ENCODE peak calls at places on chromosome 3, in seven cellular contexts. Y is heart right ventricle, Z is psoas muscle, N is cardiac muscle cell, V is mesenchymal stem cell, I is mesendoderm, W is hepatocyte. X is an unnamed sample. For H3K4me1, the result is how much of the 10 kb centered on the place peaks cover.

GRCh38 chr3:111858641-111859040 is 424 bp upstream of the PHLDB2 start:
- DNase-seq in Y (no peak), Z (no peak), N (no peak), V (no peak), I (peak), W (no peak), X (no peak)

GRCh38 chr3:13575459-13576061 is 26.6 kb downstream of the FBLN2 start:
- DNase-seq in Y (no peak), Z (peak), N (peak), V (no peak), I (peak), W (peak), X (no peak)

GRCh38 chr3:74273555-74274402 is 340.7 kb downstream of the CNTN3 start:
- DNase-seq in Y (no peak), Z (no peak), N (no peak), V (no peak), I (no peak), W (no peak), X (no peak)

GRCh38 chr3:137642305-137642704 is 121.8 kb upstream of the SOX14 start:
- DNase-seq in Y (no peak), Z (no peak), N (no peak), V (no peak), I (peak), W (no peak), X (no peak)

GRCh38 chr3:114899186-114899931 is 247.7 kb downstream of the ZBTB20 start:
- DNase-seq in Y (no peak), Z (no peak), N (peak), V (no peak), I (no peak), W (peak), X (no peak)

GRCh38 chr3:6540981-6541380 is 319.9 kb upstream of the GRM7 start:
- DNase-seq in Y (no peak), Z (no peak), N (no peak), V (no peak), I (no peak), W (no peak), X (no peak)

GRCh38 chr3:184399410-184399809 is 19.6 kb downstream of the CHRD start:
- DNase-seq in Y (peak), Z (no peak), N (no peak), V (peak), I (peak), W (peak), X (no peak)

GRCh38 chr3:125641901-125642300 is 46.6 kb upstream of the OSBPL11 start:
- DNase-seq in Y (no peak), Z (no peak), N (no peak), V (no peak), I (no peak), W (no peak), X (no peak)

GRCh38 chr3:100602506-100603444 is 6.6 kb upstream of the ADGRG7 start:
- DNase-seq in Y (no peak), Z (no peak), N (no peak), V (peak), I (peak), W (peak), X (no peak)

GRCh38 chr3:185943363-185944106 is 5.7 kb upstream of the TRA2B start:
- DNase-seq in Y (peak), Z (peak), N (peak), V (peak), I (peak), W (peak), X (peak)

GRCh38 chr3:124812291-124813265 is 74.6 kb downstream of the ITGB5 start:
- DNase-seq in Y (peak), Z (peak), N (no peak), V (peak), I (peak), W (peak), X (peak)

GRCh38 chr3:12630292-12630691 is 33.6 kb downstream of the RAF1 start:
- DNase-seq in Y (no peak), Z (no peak), N (no peak), V (no peak), I (peak), W (no peak), X (no peak)

GRCh38 chr3:153291052-153291689 is 129.1 kb downstream of the RAP2B start:
- DNase-seq in Y (no peak), Z (no peak), N (peak), V (peak), I (peak), W (peak), X (no peak)

GRCh38 chr3:30664449-30664848 is 58.0 kb downstream of the TGFBR2 start:
- DNase-seq in Y (no peak), Z (no peak), N (no peak), V (no peak), I (no peak), W (no peak), X (no peak)

GRCh38 chr3:23239181-23240068 is 36.3 kb downstream of the UBE2E2 start:
- DNase-seq in Y (no peak), Z (no peak), N (no peak), V (no peak), I (no peak), W (no peak), X (no peak)

GRCh38 chr3:58005662-58006061 is 2.6 kb upstream of the FLNB start:
- DNase-seq in Y (no peak), Z (no peak), N (no peak), V (peak), I (peak), W (peak), X (no peak)

GRCh38 chr3:27877122-27878011 is 155.2 kb upstream of the EOMES start:
- DNase-seq in Y (no peak), Z (no peak), N (no peak), V (no peak), I (peak), W (no peak), X (no peak)

GRCh38 chr3:64759811-64760210 is 72.0 kb upstream of the ADAMTS9 start:
- DNase-seq in Y (no peak), Z (no peak), N (peak), V (peak), I (no peak), W (no peak), X (no peak)

GRCh38 chr3:64763980-64764379 is 76.2 kb upstream of the ADAMTS9 start:
- DNase-seq in Y (no peak), Z (no peak), N (no peak), V (no peak), I (peak), W (peak), X (no peak)

GRCh38 chr3:64764386-64764929 is 76.7 kb upstream of the ADAMTS9 start:
- DNase-seq in Y (no peak), Z (no peak), N (no peak), V (no peak), I (no peak), W (no peak), X (no peak)

GRCh38 chr3:64760258-64760657 is 72.5 kb upstream of the ADAMTS9 start:
- DNase-seq in Y (no peak), Z (peak), N (no peak), V (no peak), I (no peak), W (no peak), X (no peak)

DNA sequence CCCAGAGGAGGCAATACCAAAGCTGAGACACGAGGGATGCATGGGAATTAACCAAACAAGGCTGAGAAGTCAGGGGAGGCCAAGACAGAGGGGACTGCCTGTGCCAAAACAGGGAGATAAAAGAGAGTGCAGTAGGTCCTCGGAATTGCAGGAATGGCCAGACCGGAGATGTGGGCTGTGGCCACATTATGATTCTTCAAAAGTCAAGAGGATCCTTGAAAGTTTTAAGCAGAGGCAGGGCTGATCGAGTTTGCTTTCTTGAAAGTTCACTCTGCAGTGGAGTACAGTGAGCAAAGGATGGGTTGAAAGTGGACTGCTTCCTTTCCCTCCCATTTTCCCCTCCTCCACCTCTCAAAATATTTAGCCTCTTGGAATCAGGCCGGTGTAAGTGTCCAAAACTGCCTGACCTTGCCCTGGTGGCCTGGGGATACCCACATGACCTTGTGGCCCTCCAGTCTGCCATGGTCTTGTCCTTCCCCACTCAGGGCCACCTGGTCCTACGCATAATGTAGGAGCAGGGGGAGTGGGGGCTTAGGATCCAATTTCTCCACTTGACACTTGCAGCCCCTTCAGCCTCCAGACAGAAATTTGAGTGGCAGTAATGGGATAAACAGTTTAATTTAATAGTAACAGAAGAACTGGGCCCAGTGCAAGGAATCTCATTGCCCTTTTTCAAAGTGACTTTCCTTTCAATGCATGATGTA is 74.1 kb upstream of the ADAMTS9 start:
- DNase-seq in Y (no peak), Z (no peak), N (peak), V (no peak), I (no peak), W (no peak), X (no peak)
- H3K27ac ChIP-seq in Y (no peak), Z (no peak), N (peak), V (no peak), I (no peak), W (no peak), X (no peak)

DNA sequence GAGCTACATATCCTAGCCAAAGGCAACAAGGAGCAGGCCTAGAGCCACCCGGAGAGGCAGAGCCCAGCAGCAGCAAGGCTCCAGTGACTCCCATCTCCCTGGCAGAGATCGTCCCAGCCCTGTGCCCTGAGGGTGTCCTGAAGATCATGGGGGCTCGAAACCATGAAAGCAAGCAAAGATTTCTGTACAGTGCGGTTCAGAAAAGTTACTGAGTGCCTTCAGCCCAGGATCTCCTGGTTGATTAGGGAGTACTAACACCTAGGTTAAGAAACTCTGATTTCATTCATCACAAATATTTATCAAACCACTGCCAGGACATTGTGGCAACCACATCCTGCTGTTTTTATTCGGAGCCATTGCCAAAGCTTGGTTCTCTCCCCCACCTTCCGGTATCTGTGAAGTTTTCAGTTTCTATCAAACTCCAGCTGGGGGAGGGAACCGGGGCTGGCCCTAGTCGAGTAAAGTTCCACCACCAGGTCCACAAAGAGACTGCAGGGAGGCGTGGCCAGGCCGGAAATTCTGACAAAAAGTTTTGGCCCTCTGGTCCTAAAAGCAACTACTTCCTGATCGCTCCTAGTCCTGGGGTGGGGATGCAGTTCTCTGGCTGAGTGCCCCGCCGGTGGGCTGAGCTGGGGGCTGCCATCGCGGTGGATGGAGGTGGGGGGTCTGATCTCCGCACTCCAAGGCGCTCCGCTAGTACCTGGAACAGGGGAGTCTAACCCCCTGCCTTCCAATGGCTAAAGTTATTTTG is 1.2 kb downstream of the RAB43 start:
- DNase-seq in Y (peak), Z (peak), N (peak), V (peak), I (peak), W (peak), X (peak)
- H3K4me1 ChIP-seq in Y (under half), Z (under half), N (under half), V (under half), I (under half), W (under half), X (under half)

DNA sequence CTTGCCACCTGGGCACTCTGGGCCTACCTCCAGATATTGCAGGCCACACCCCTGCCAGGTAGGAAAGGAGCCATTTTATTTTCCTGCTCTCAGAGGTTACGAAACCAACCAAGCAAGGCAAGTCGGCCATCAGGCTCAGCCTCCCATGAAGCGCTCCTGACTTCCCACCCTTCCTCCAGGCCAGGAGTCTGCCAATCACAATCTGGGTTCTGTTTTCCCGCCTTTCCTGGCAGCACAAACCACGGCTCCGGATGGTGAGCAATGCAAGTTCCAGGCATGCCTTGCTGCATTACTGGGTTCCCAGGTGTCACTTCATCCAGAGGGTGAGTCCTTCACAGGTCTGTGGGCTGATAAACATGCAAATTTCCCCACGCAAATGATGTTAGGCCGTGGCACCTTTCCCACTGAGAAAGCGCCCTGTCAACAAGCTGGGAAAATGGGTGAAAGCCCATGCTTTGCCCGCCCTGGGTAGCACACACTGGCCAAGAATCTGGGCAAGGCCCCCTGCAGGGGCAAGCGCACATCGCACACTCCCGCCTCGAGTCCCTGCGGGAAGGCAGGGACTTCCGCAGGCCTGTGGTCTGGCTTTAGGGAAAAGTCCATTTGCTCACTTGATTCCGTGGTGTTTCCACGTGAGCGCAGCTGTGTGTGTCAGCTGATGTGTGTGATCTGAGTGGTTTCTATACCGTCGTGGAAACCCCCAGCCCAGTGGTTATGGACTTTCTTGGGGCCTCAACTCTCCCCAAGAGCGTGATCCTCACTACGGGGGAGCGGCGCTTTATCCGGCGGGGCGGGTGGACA is 61.6 kb upstream of the RYK start:
- DNase-seq in Y (no peak), Z (peak), N (no peak), V (no peak), I (peak), W (no peak), X (no peak)
- H3K27ac ChIP-seq in Y (peak), Z (peak), N (no peak), V (peak), I (no peak), W (peak), X (peak)

GRCh38 chr3:72591522-72592421 is 256.5 kb downstream of the SHQ1 start:
- DNase-seq in Y (peak), Z (no peak), N (peak), V (peak), I (peak), W (peak), X (peak)
- H3K4me1 ChIP-seq in Y (under half), Z (under half), N (under half), V (under half), I (under half), W (under half), X (under half)

GRCh38 chr3:143010024-143010423 is 8.7 kb downstream of the U2SURP start:
- DNase-seq in Y (no peak), Z (no peak), N (no peak), V (no peak), I (no peak), W (no peak), X (no peak)

GRCh38 chr3:143016321-143016972 is 15.1 kb downstream of the U2SURP start:
- DNase-seq in Y (no peak), Z (no peak), N (no peak), V (peak), I (peak), W (no peak), X (no peak)

GRCh38 chr3:143014921-143015320 is 13.6 kb downstream of the U2SURP start:
- DNase-seq in Y (no peak), Z (no peak), N (no peak), V (no peak), I (no peak), W (no peak), X (no peak)

DNA sequence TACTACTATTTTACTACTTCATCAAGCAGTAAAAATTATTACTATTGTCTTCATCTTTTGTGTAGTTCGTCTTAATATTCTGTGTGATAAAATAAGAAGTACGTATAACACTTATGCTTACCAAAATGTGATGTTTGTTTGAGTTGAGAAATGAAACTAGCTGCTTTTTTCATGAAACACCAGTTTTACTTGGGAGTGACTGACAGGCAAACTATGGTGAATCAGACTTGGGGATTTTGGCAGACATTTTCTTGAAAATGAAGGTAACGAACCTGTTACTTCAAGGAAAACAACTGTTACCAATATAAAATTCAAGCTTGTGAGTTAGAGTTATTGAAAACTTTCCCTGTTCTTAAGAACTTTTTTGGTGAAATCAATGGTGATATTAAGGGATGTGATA is 10.3 kb downstream of the U2SURP start:
- DNase-seq in Y (no peak), Z (no peak), N (no peak), V (no peak), I (no peak), W (no peak), X (no peak)
- H3K27ac ChIP-seq in Y (no peak), Z (no peak), N (no peak), V (no peak), I (no peak), W (no peak), X (no peak)